ENCODE peak calls at places on chromosomes 1 and 21, in six cellular contexts. G is tibial nerve, Q is ascending aorta, R is GM12864, M is brain microvascular endothelial cell, N is fibroblast of the aortic adventitia. Z is an unnamed sample.

GRCh38 chr1:179883739-179884138 is 1.7 kb downstream of the TOR1AIP1 start:
- DNase-seq in G (no peak), Q (no peak), R (peak), M (no peak), N (peak), Z (no peak)

GRCh38 chr1:19769211-19769932 is 30.3 kb downstream of the TMCO4 start:
- DNase-seq in G (no peak), Q (no peak), R (no peak), M (no peak), N (no peak), Z (no peak)

GRCh38 chr1:22845536-22845935 is 127.1 kb downstream of the LACTBL1 start:
- DNase-seq in G (no peak), Q (no peak), R (no peak), M (no peak), N (no peak), Z (peak)

GRCh38 chr1:232034547-232034946 is 408.0 kb downstream of the DISC1 start:
- DNase-seq in G (no peak), Q (no peak), R (no peak), M (no peak), N (no peak), Z (no peak)

GRCh38 chr21:42570841-42571387 is 57.3 kb downstream of the SLC37A1 start:
- DNase-seq in G (no peak), Q (peak), R (no peak), M (no peak), N (no peak), Z (no peak)

GRCh38 chr21:29718081-29718815 is 221.5 kb downstream of the GRIK1 start:
- DNase-seq in G (no peak), Q (no peak), R (no peak), M (peak), N (peak), Z (no peak)

GRCh38 chr1:203273869-203274602 is 31.3 kb upstream of the BTG2 start:
- DNase-seq in G (no peak), Q (no peak), R (no peak), M (no peak), N (no peak), Z (no peak)

GRCh38 chr1:24385160-24385939 is 28.2 kb downstream of the STPG1 start:
- DNase-seq in G (no peak), Q (no peak), R (no peak), M (peak), N (peak), Z (no peak)

GRCh38 chr21:32316363-32317215 is 17.9 kb downstream of the MRAP start:
- DNase-seq in G (no peak), Q (no peak), R (no peak), M (no peak), N (no peak), Z (no peak)

GRCh38 chr21:38879912-38880577 is 74.3 kb downstream of the ETS2 start:
- DNase-seq in G (no peak), Q (no peak), R (no peak), M (no peak), N (no peak), Z (no peak)

GRCh38 chr1:167412072-167412471 is 106.3 kb downstream of the CD247 start:
- DNase-seq in G (no peak), Q (no peak), R (no peak), M (no peak), N (no peak), Z (no peak)

GRCh38 chr1:160149706-160150105 is 1.7 kb upstream of the ATP1A4 start:
- DNase-seq in G (no peak), Q (no peak), R (no peak), M (no peak), N (peak), Z (no peak)

GRCh38 chr21:44371596-44371995 is 18.2 kb downstream of the TRPM2 start:
- DNase-seq in G (no peak), Q (peak), R (no peak), M (no peak), N (no peak), Z (peak)

GRCh38 chr1:84001501-84001900 is 2.6 kb upstream of the TTLL7 start:
- DNase-seq in G (no peak), Q (no peak), R (no peak), M (no peak), N (no peak), Z (no peak)

GRCh38 chr1:14334336-14335176 is 263.9 kb upstream of the KAZN start:
- DNase-seq in G (no peak), Q (no peak), R (no peak), M (no peak), N (peak), Z (no peak)

GRCh38 chr1:243917177-243917862 is 67.3 kb upstream of the AKT3 start:
- DNase-seq in G (no peak), Q (peak), R (no peak), M (peak), N (peak), Z (no peak)

GRCh38 chr1:50633465-50633864 is 210.2 kb upstream of the DMRTA2 start:
- DNase-seq in G (no peak), Q (no peak), R (no peak), M (no peak), N (no peak), Z (no peak)

GRCh38 chr1:50080904-50081586 is 27.7 kb upstream of the ELAVL4 start:
- DNase-seq in G (no peak), Q (no peak), R (no peak), M (no peak), N (no peak), Z (no peak)

GRCh38 chr21:43736224-43736883 is 17.4 kb downstream of the PDXK start:
- DNase-seq in G (no peak), Q (no peak), R (no peak), M (no peak), N (no peak), Z (no peak)

GRCh38 chr1:232110281-232111090 is 483.9 kb downstream of the DISC1 start:
- DNase-seq in G (no peak), Q (no peak), R (no peak), M (peak), N (peak), Z (no peak)

GRCh38 chr1:54299037-54299436 is 99.1 kb downstream of the MRPL37 start:
- DNase-seq in G (peak), Q (peak), R (no peak), M (no peak), N (no peak), Z (no peak)

GRCh38 chr1:96918406-96918805 is 196.8 kb downstream of the PTBP2 start:
- DNase-seq in G (no peak), Q (no peak), R (no peak), M (peak), N (peak), Z (no peak)

GRCh38 chr1:18480315-18481189 is at the start of gene KLHDC7A:
- DNase-seq in G (no peak), Q (no peak), R (no peak), M (no peak), N (no peak), Z (peak)

GRCh38 chr1:160646192-160646591 is 652 bp downstream of the SLAMF1 start:
- DNase-seq in G (no peak), Q (no peak), R (no peak), M (no peak), N (no peak), Z (no peak)

GRCh38 chr1:7117599-7118281 is 332.5 kb downstream of the CAMTA1 start:
- DNase-seq in G (peak), Q (no peak), R (no peak), M (peak), N (peak), Z (no peak)

GRCh38 chr1:160097911-160098851 is at the start of gene IGSF8:
- DNase-seq in G (peak), Q (peak), R (peak), M (peak), N (peak), Z (peak)

GRCh38 chr1:57550092-57550491 is 126.2 kb upstream of the DAB1 start:
- DNase-seq in G (no peak), Q (no peak), R (no peak), M (no peak), N (no peak), Z (no peak)

GRCh38 chr1:164689672-164690655 is 131.0 kb downstream of the PBX1 start:
- DNase-seq in G (no peak), Q (peak), R (no peak), M (no peak), N (no peak), Z (no peak)

GRCh38 chr21:21384977-21385376 is 386.8 kb downstream of the NCAM2 start:
- DNase-seq in G (no peak), Q (no peak), R (no peak), M (no peak), N (no peak), Z (no peak)

GRCh38 chr1:211925016-211925415 is 94.5 kb upstream of the LPGAT1 start:
- DNase-seq in G (no peak), Q (no peak), R (no peak), M (no peak), N (no peak), Z (no peak)

GRCh38 chr1:165539908-165540307 is 3.9 kb upstream of the LRRC52 start:
- DNase-seq in G (no peak), Q (no peak), R (no peak), M (no peak), N (no peak), Z (no peak)

GRCh38 chr1:225642177-225642576 is 10.7 kb downstream of the ENAH start:
- DNase-seq in G (no peak), Q (no peak), R (no peak), M (no peak), N (no peak), Z (no peak)

GRCh38 chr1:115593365-115594259 is 48.2 kb upstream of the VANGL1 start:
- DNase-seq in G (no peak), Q (no peak), R (no peak), M (no peak), N (peak), Z (no peak)

GRCh38 chr1:226061793-226062557 is 541 bp upstream of the H3-3A start:
- DNase-seq in G (peak), Q (peak), R (no peak), M (peak), N (peak), Z (peak)

GRCh38 chr1:6224733-6225132 is 11.0 kb downstream of the ICMT start:
- DNase-seq in G (no peak), Q (no peak), R (no peak), M (no peak), N (no peak), Z (no peak)

GRCh38 chr21:35390013-35390776 is 341.1 kb upstream of the RUNX1 start:
- DNase-seq in G (no peak), Q (no peak), R (no peak), M (peak), N (peak), Z (no peak)

GRCh38 chr1:4034318-4034887 is 134.3 kb upstream of the C1orf174 start:
- DNase-seq in G (no peak), Q (no peak), R (no peak), M (no peak), N (no peak), Z (no peak)
- TF ChIP-seq CTCF in G (no peak), Q (no peak), R (no peak), M (no peak), N (no peak), Z (no peak)

GRCh38 chr1:26717066-26717465 is 21.3 kb downstream of the ARID1A start:
- DNase-seq in G (no peak), Q (no peak), R (no peak), M (no peak), N (peak), Z (no peak)

GRCh38 chr1:26721669-26722355 is 26.0 kb downstream of the ARID1A start:
- DNase-seq in G (no peak), Q (no peak), R (no peak), M (no peak), N (no peak), Z (no peak)

GRCh38 chr1:26724118-26724517 is 28.3 kb downstream of the ARID1A start:
- DNase-seq in G (no peak), Q (no peak), R (no peak), M (no peak), N (no peak), Z (no peak)

GRCh38 chr1:26723013-26723991 is 27.5 kb downstream of the ARID1A start:
- DNase-seq in G (peak), Q (peak), R (no peak), M (peak), N (peak), Z (no peak)

DNA sequence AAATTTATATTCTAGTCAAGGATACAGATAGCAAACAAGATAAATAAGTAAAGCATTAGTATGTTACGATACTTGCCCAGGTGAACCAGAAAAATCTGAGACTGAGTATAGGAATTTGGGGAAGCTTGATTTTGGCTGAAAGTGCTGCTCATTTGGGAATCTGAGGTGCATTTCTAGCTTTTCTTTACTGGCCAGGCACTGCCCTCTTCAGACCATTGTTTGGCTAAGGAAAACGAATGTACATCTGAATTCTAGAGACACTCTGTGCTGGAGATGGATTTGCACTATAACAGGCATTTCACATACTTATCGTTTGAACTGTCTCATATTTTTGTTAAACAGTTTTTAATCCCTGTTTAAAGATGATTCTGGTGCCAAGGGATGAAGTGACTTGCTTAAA is 23.4 kb downstream of the ARID1A start:
- DNase-seq in G (no peak), Q (no peak), R (no peak), M (no peak), N (peak), Z (no peak)
- TF ChIP-seq CTCF in G (no peak), Q (no peak), R (no peak), M (peak), N (peak), Z (peak)

DNA sequence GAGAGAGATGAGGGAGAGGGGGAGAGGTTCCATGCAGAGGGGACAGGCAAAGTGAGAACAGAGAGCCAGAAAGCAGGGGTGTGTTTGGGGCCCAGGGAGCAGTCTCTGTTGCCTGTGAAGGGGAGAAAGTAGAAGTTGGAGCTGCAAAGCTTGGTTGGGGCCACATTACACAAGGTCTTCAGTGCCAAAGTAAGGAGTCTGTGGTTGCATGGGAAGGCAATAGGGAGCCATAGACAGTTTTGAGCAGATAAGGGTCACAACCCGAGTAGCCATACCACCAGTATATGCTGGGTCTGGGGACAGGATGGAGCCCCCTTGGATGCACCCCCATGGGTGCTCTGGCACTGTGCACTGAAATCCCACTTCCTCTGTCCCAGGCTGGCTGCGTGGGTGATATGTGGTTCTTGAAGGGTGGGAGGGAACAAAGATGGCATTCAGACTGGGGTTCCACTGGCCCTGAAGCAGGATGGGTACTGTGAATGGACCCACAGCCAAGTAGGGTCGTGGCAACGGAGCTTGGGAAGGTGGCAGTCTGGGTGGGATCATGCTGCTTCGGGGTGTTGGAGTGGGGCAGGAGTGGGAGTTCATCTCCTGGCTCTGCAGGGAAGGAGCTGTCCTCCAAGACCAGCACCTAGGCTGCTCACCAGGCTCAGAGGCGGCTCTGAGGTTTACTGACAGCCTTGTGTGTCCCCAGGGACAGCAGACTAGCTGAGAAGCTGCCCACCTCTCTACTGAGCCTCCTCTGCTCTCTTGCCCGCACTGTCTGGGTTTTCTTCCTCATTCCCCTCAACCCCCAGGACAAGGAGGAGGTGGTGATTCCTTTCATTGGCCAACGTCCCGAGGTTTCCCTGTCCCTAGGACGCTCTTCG is 12.1 kb downstream of the DRAXIN start:
- DNase-seq in G (no peak), Q (no peak), R (no peak), M (no peak), N (no peak), Z (peak)
- TF ChIP-seq CTCF in G (no peak), Q (no peak), R (no peak), M (no peak), N (no peak), Z (no peak)

GRCh38 chr1:31681421-31681820 is 22.4 kb downstream of the COL16A1 start:
- DNase-seq in G (no peak), Q (no peak), R (no peak), M (no peak), N (no peak), Z (no peak)

GRCh38 chr1:31687601-31688000 is 16.2 kb downstream of the COL16A1 start:
- DNase-seq in G (no peak), Q (no peak), R (no peak), M (no peak), N (no peak), Z (no peak)

GRCh38 chr1:31679676-31680230 is 24.1 kb downstream of the COL16A1 start:
- DNase-seq in G (no peak), Q (no peak), R (no peak), M (no peak), N (no peak), Z (no peak)

GRCh38 chr1:31688233-31688918 is 15.4 kb downstream of the COL16A1 start:
- DNase-seq in G (no peak), Q (no peak), R (no peak), M (no peak), N (no peak), Z (no peak)

DNA sequence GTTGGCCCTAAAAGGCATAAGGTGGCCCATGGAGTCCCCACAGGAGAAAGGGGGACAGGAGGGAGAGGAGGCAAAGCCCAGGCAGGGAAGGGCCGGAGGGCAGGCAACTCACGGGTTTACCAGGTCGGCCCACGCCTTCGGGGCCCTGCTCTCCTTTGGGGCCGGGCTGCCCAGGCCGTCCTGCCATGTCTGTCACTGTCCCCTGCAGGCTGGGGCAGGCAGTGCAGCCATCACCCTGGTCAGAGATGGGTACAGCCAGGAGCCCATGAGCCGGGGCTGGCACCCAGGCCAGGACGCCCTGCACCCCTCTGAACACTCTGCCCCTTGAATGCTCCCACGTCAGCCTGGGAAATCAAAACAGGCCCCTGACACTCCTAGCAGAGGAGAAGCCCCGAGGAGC is 19.8 kb downstream of the COL16A1 start:
- DNase-seq in G (no peak), Q (no peak), R (no peak), M (no peak), N (no peak), Z (no peak)
- TF ChIP-seq CTCF in G (peak), Q (no peak), R (peak), M (peak), N (peak), Z (peak)

Z was measured in chondrocyte.